ENCODE peak calls at places on chromosome 6, in eight cellular contexts. One of them, this sample, is unnamed. For H3K4me1, the result is how much of the 10 kb centered on the place peaks cover.

GRCh38 chr6:90118581-90118980 is 178.1 kb downstream of the BACH2 start:
- DNase-seq in upper lobe of right lung: no peak
- DNase-seq in HCT116: no peak
- DNase-seq in small intestine: no peak
- DNase-seq in colonic mucosa: no peak
- DNase-seq in thyroid gland: no peak
- DNase-seq in transverse colon: no peak
- DNase-seq in Panc1: no peak
- DNase-seq in this sample: no peak

GRCh38 chr6:70479236-70479635 is 65.9 kb downstream of the FAM135A start:
- DNase-seq in upper lobe of right lung: no peak
- DNase-seq in HCT116: no peak
- DNase-seq in small intestine: no peak
- DNase-seq in colonic mucosa: no peak
- DNase-seq in thyroid gland: no peak
- DNase-seq in transverse colon: no peak
- DNase-seq in Panc1: no peak
- DNase-seq in this sample: peak

GRCh38 chr6:141685416-141685815 is 447.3 kb upstream of the GJE1 start:
- DNase-seq in upper lobe of right lung: no peak
- DNase-seq in HCT116: no peak
- DNase-seq in small intestine: no peak
- DNase-seq in colonic mucosa: no peak
- DNase-seq in thyroid gland: no peak
- DNase-seq in transverse colon: no peak
- DNase-seq in Panc1: no peak
- DNase-seq in this sample: no peak

GRCh38 chr6:76073281-76073680 is 819 bp upstream of the IMPG1 start:
- DNase-seq in upper lobe of right lung: no peak
- DNase-seq in HCT116: no peak
- DNase-seq in small intestine: no peak
- DNase-seq in colonic mucosa: no peak
- DNase-seq in thyroid gland: no peak
- DNase-seq in transverse colon: no peak
- DNase-seq in Panc1: no peak
- DNase-seq in this sample: no peak

GRCh38 chr6:112683926-112684325 is 336.8 kb downstream of the RFPL4B start:
- DNase-seq in upper lobe of right lung: no peak
- DNase-seq in HCT116: no peak
- DNase-seq in small intestine: no peak
- DNase-seq in colonic mucosa: no peak
- DNase-seq in thyroid gland: no peak
- DNase-seq in transverse colon: no peak
- DNase-seq in Panc1: no peak
- DNase-seq in this sample: no peak

GRCh38 chr6:43488667-43489276 is 11.4 kb downstream of the TJAP1 start:
- DNase-seq in upper lobe of right lung: no peak
- DNase-seq in HCT116: no peak
- DNase-seq in small intestine: no peak
- DNase-seq in colonic mucosa: no peak
- DNase-seq in thyroid gland: no peak
- DNase-seq in transverse colon: no peak
- DNase-seq in Panc1: no peak
- DNase-seq in this sample: no peak

GRCh38 chr6:2221724-2222274 is 23.6 kb downstream of the GMDS start:
- DNase-seq in upper lobe of right lung: no peak
- DNase-seq in HCT116: no peak
- DNase-seq in small intestine: no peak
- DNase-seq in colonic mucosa: no peak
- DNase-seq in thyroid gland: no peak
- DNase-seq in transverse colon: no peak
- DNase-seq in Panc1: no peak
- DNase-seq in this sample: no peak

GRCh38 chr6:34816635-34817301 is 24.9 kb downstream of the BLTP3A start:
- DNase-seq in upper lobe of right lung: no peak
- DNase-seq in HCT116: no peak
- DNase-seq in small intestine: peak
- DNase-seq in colonic mucosa: no peak
- DNase-seq in thyroid gland: no peak
- DNase-seq in transverse colon: no peak
- DNase-seq in Panc1: no peak
- DNase-seq in this sample: no peak

GRCh38 chr6:38720295-38720694 is 5.2 kb downstream of the DNAH8 start:
- DNase-seq in upper lobe of right lung: no peak
- DNase-seq in HCT116: peak
- DNase-seq in small intestine: no peak
- DNase-seq in colonic mucosa: no peak
- DNase-seq in thyroid gland: no peak
- DNase-seq in transverse colon: no peak
- DNase-seq in Panc1: no peak
- DNase-seq in this sample: peak

DNA sequence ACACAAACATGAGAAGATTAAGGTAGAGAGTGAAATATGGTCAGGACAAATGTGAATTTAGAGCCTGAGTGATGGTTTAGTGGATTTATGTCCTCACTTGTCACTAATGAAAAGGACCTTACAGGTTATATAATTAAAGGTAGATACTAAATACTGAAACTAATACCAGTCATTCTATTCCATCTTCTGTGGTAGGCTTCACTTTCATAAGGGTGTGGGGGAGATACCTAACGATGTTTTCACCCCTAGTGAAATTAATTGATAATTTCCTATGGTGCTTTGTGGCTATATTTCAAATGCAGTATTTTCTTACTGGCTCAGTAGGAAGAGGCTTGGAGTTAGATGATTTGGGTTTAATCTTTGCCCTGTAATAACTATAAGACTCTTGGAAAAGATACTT is 21.1 kb downstream of the RNF217 start:
- DNase-seq in upper lobe of right lung: no peak
- DNase-seq in HCT116: no peak
- DNase-seq in small intestine: no peak
- DNase-seq in colonic mucosa: no peak
- DNase-seq in thyroid gland: no peak
- DNase-seq in transverse colon: no peak
- DNase-seq in Panc1: no peak
- DNase-seq in this sample: no peak
- H3K4me1 ChIP-seq in upper lobe of right lung: under half
- H3K4me1 ChIP-seq in HCT116: under half
- H3K4me1 ChIP-seq in small intestine: under half
- H3K4me1 ChIP-seq in colonic mucosa: under half
- H3K4me1 ChIP-seq in thyroid gland: under half
- H3K4me1 ChIP-seq in transverse colon: under half
- H3K4me1 ChIP-seq in Panc1: under half
- H3K4me1 ChIP-seq in this sample: under half

GRCh38 chr6:41530476-41530875 is 15.7 kb upstream of the FOXP4 start:
- DNase-seq in upper lobe of right lung: no peak
- DNase-seq in HCT116: no peak
- DNase-seq in small intestine: no peak
- DNase-seq in colonic mucosa: no peak
- DNase-seq in thyroid gland: no peak
- DNase-seq in transverse colon: no peak
- DNase-seq in Panc1: no peak
- DNase-seq in this sample: no peak

GRCh38 chr6:41529049-41529448 is 17.1 kb upstream of the FOXP4 start:
- DNase-seq in upper lobe of right lung: no peak
- DNase-seq in HCT116: no peak
- DNase-seq in small intestine: no peak
- DNase-seq in colonic mucosa: no peak
- DNase-seq in thyroid gland: no peak
- DNase-seq in transverse colon: no peak
- DNase-seq in Panc1: no peak
- DNase-seq in this sample: no peak

GRCh38 chr6:41531591-41532582 is 14.3 kb upstream of the FOXP4 start:
- DNase-seq in upper lobe of right lung: no peak
- DNase-seq in HCT116: no peak
- DNase-seq in small intestine: no peak
- DNase-seq in colonic mucosa: no peak
- DNase-seq in thyroid gland: no peak
- DNase-seq in transverse colon: peak
- DNase-seq in Panc1: no peak
- DNase-seq in this sample: no peak

GRCh38 chr6:41529970-41530369 is 16.2 kb upstream of the FOXP4 start:
- DNase-seq in upper lobe of right lung: no peak
- DNase-seq in HCT116: no peak
- DNase-seq in small intestine: no peak
- DNase-seq in colonic mucosa: no peak
- DNase-seq in thyroid gland: no peak
- DNase-seq in transverse colon: no peak
- DNase-seq in Panc1: no peak
- DNase-seq in this sample: no peak

GRCh38 chr6:41531016-41531415 is 15.2 kb upstream of the FOXP4 start:
- DNase-seq in upper lobe of right lung: no peak
- DNase-seq in HCT116: no peak
- DNase-seq in small intestine: no peak
- DNase-seq in colonic mucosa: no peak
- DNase-seq in thyroid gland: no peak
- DNase-seq in transverse colon: no peak
- DNase-seq in Panc1: no peak
- DNase-seq in this sample: no peak
- H3K4me3 ChIP-seq in upper lobe of right lung: no peak
- H3K4me3 ChIP-seq in HCT116: peak
- H3K4me3 ChIP-seq in small intestine: no peak
- H3K4me3 ChIP-seq in colonic mucosa: no peak
- H3K4me3 ChIP-seq in thyroid gland: no peak
- H3K4me3 ChIP-seq in transverse colon: no peak
- H3K4me3 ChIP-seq in Panc1: no peak
- H3K4me3 ChIP-seq in this sample: no peak

DNA sequence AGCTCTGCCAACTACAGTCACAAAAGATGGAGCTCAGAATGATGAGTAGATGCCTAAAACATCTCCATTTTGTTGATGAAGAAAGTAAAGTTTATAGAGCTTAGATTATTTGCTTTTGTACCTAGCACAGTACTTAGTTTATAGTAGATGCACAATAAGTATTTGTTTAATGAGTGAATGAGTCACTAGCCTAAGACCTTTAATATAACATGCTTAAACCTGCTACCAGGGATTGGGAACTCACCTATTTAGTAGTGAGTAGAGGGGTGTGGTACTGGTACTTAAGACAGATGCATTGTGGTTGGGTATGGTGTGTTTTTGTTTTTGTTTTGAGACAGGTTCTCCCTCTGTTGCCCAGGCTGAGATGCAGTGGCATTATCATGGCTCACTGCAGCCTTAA is 35.8 kb downstream of the TRIM38 start:
- DNase-seq in upper lobe of right lung: no peak
- DNase-seq in HCT116: no peak
- DNase-seq in small intestine: no peak
- DNase-seq in colonic mucosa: no peak
- DNase-seq in thyroid gland: no peak
- DNase-seq in transverse colon: no peak
- DNase-seq in Panc1: no peak
- DNase-seq in this sample: no peak
- H3K4me1 ChIP-seq in upper lobe of right lung: under half
- H3K4me1 ChIP-seq in HCT116: under half
- H3K4me1 ChIP-seq in small intestine: under half
- H3K4me1 ChIP-seq in colonic mucosa: under half
- H3K4me1 ChIP-seq in thyroid gland: under half
- H3K4me1 ChIP-seq in transverse colon: under half
- H3K4me1 ChIP-seq in Panc1: under half
- H3K4me1 ChIP-seq in this sample: under half

GRCh38 chr6:153150400-153150766 is 19.3 kb upstream of the RGS17 start:
- DNase-seq in upper lobe of right lung: no peak
- DNase-seq in HCT116: no peak
- DNase-seq in small intestine: no peak
- DNase-seq in colonic mucosa: no peak
- DNase-seq in thyroid gland: no peak
- DNase-seq in transverse colon: no peak
- DNase-seq in Panc1: no peak
- DNase-seq in this sample: no peak
- H3K4me3 ChIP-seq in upper lobe of right lung: no peak
- H3K4me3 ChIP-seq in HCT116: no peak
- H3K4me3 ChIP-seq in small intestine: no peak
- H3K4me3 ChIP-seq in colonic mucosa: no peak
- H3K4me3 ChIP-seq in thyroid gland: no peak
- H3K4me3 ChIP-seq in transverse colon: no peak
- H3K4me3 ChIP-seq in Panc1: peak
- H3K4me3 ChIP-seq in this sample: no peak

GRCh38 chr6:30207619-30208295 is 5.4 kb downstream of the TRIM26 start:
- DNase-seq in upper lobe of right lung: no peak
- DNase-seq in HCT116: no peak
- DNase-seq in small intestine: no peak
- DNase-seq in colonic mucosa: peak
- DNase-seq in thyroid gland: no peak
- DNase-seq in transverse colon: peak
- DNase-seq in Panc1: no peak
- DNase-seq in this sample: no peak

GRCh38 chr6:30206799-30207618 is 6.2 kb downstream of the TRIM26 start:
- DNase-seq in upper lobe of right lung: peak
- DNase-seq in HCT116: no peak
- DNase-seq in small intestine: peak
- DNase-seq in colonic mucosa: peak
- DNase-seq in thyroid gland: peak
- DNase-seq in transverse colon: peak
- DNase-seq in Panc1: no peak
- DNase-seq in this sample: no peak

GRCh38 chr6:30202366-30202765 is 10.8 kb downstream of the TRIM26 start:
- DNase-seq in upper lobe of right lung: no peak
- DNase-seq in HCT116: no peak
- DNase-seq in small intestine: peak
- DNase-seq in colonic mucosa: no peak
- DNase-seq in thyroid gland: no peak
- DNase-seq in transverse colon: no peak
- DNase-seq in Panc1: no peak
- DNase-seq in this sample: no peak

GRCh38 chr6:30211306-30211705 is 1.9 kb downstream of the TRIM26 start:
- DNase-seq in upper lobe of right lung: no peak
- DNase-seq in HCT116: no peak
- DNase-seq in small intestine: no peak
- DNase-seq in colonic mucosa: no peak
- DNase-seq in thyroid gland: no peak
- DNase-seq in transverse colon: no peak
- DNase-seq in Panc1: no peak
- DNase-seq in this sample: no peak

GRCh38 chr6:30206152-30206551 is 7.1 kb downstream of the TRIM26 start:
- DNase-seq in upper lobe of right lung: no peak
- DNase-seq in HCT116: no peak
- DNase-seq in small intestine: no peak
- DNase-seq in colonic mucosa: no peak
- DNase-seq in thyroid gland: no peak
- DNase-seq in transverse colon: no peak
- DNase-seq in Panc1: no peak
- DNase-seq in this sample: no peak
- H3K4me1 ChIP-seq in upper lobe of right lung: half or more
- H3K4me1 ChIP-seq in HCT116: under half
- H3K4me1 ChIP-seq in small intestine: under half
- H3K4me1 ChIP-seq in colonic mucosa: under half
- H3K4me1 ChIP-seq in thyroid gland: half or more
- H3K4me1 ChIP-seq in transverse colon: half or more
- H3K4me1 ChIP-seq in Panc1: under half
- H3K4me1 ChIP-seq in this sample: under half